ENCODE peak calls at places on chromosomes 1 and 21, in four cellular contexts. One of them, this sample, is unnamed.

GRCh38 chr1:233587958-233588799 is 25.7 kb upstream of the KCNK1 start:
- DNase-seq in glomerular endothelial cell: no peak
- DNase-seq in breast epithelium: no peak
- DNase-seq in H54: no peak
- DNase-seq in this sample: no peak

GRCh38 chr1:13764533-13764932 is 64.5 kb downstream of the PRDM2 start:
- DNase-seq in H54: no peak
- DNase-seq in breast epithelium: no peak
- DNase-seq in glomerular endothelial cell: no peak
- DNase-seq in this sample: no peak

GRCh38 chr1:44010935-44011610 is 19.7 kb downstream of the CCDC24 start:
- DNase-seq in breast epithelium: no peak
- DNase-seq in H54: no peak
- DNase-seq in glomerular endothelial cell: no peak
- DNase-seq in this sample: no peak

GRCh38 chr21:36773111-36773510 is 74.2 kb downstream of the SIM2 start:
- DNase-seq in H54: peak; percentile 62
- DNase-seq in glomerular endothelial cell: no peak
- DNase-seq in breast epithelium: peak; percentile 87
- DNase-seq in this sample: peak; percentile 97

GRCh38 chr1:205269711-205270110 is 42.0 kb downstream of the TMCC2 start:
- DNase-seq in glomerular endothelial cell: no peak
- DNase-seq in breast epithelium: no peak
- DNase-seq in H54: no peak
- DNase-seq in this sample: no peak

GRCh38 chr1:112337028-112337531 is 58.9 kb upstream of the CTTNBP2NL start:
- DNase-seq in H54: peak; percentile 45
- DNase-seq in breast epithelium: no peak
- DNase-seq in glomerular endothelial cell: peak; percentile 3
- DNase-seq in this sample: peak; percentile 44

GRCh38 chr1:31739281-31739853 is 24.8 kb downstream of the ADGRB2 start:
- DNase-seq in H54: no peak
- DNase-seq in breast epithelium: no peak
- DNase-seq in glomerular endothelial cell: no peak
- DNase-seq in this sample: no peak

GRCh38 chr1:155226188-155226909 is 17.9 kb downstream of the MTX1 start:
- DNase-seq in H54: no peak
- DNase-seq in breast epithelium: peak; percentile 69
- DNase-seq in glomerular endothelial cell: no peak
- DNase-seq in this sample: peak; percentile 51

GRCh38 chr1:178055779-178056471 is 38.0 kb upstream of the RASAL2 start:
- DNase-seq in breast epithelium: no peak
- DNase-seq in H54: peak; percentile 28
- DNase-seq in glomerular endothelial cell: no peak
- DNase-seq in this sample: no peak

GRCh38 chr21:41615613-41616012 is 107.7 kb upstream of the TMPRSS2 start:
- DNase-seq in breast epithelium: peak; percentile 66
- DNase-seq in glomerular endothelial cell: no peak
- DNase-seq in H54: peak; percentile 70
- DNase-seq in this sample: no peak

GRCh38 chr1:30648408-30649000 is 74.9 kb downstream of the MATN1 start:
- DNase-seq in H54: no peak
- DNase-seq in breast epithelium: no peak
- DNase-seq in glomerular endothelial cell: no peak
- DNase-seq in this sample: no peak

GRCh38 chr1:12180315-12180714 is 13.5 kb downstream of the TNFRSF1B start:
- DNase-seq in glomerular endothelial cell: no peak
- DNase-seq in H54: no peak
- DNase-seq in breast epithelium: peak; percentile 43
- DNase-seq in this sample: peak; percentile 72

GRCh38 chr1:106564192-106564591 is 492.3 kb upstream of the PRMT6 start:
- DNase-seq in H54: no peak
- DNase-seq in breast epithelium: no peak
- DNase-seq in glomerular endothelial cell: no peak
- DNase-seq in this sample: no peak

GRCh38 chr1:10484519-10484918 is 9.8 kb downstream of the PEX14 start:
- DNase-seq in breast epithelium: no peak
- DNase-seq in glomerular endothelial cell: no peak
- DNase-seq in H54: no peak
- DNase-seq in this sample: no peak

GRCh38 chr1:15075812-15076211 is 77.7 kb upstream of the TMEM51 start:
- DNase-seq in breast epithelium: no peak
- DNase-seq in H54: no peak
- DNase-seq in glomerular endothelial cell: no peak
- DNase-seq in this sample: no peak

GRCh38 chr1:201610806-201611205 is 71.9 kb downstream of the NAV1 start:
- DNase-seq in glomerular endothelial cell: no peak
- DNase-seq in H54: no peak
- DNase-seq in breast epithelium: no peak
- DNase-seq in this sample: no peak

GRCh38 chr1:9068971-9069323 is 488 bp downstream of the SLC2A5 start:
- DNase-seq in breast epithelium: no peak
- DNase-seq in glomerular endothelial cell: no peak
- DNase-seq in H54: no peak
- DNase-seq in this sample: no peak

GRCh38 chr21:42038826-42039425 is 28.8 kb upstream of the ZBTB21 start:
- DNase-seq in breast epithelium: no peak
- DNase-seq in glomerular endothelial cell: no peak
- DNase-seq in H54: no peak
- DNase-seq in this sample: no peak

GRCh38 chr1:166145496-166145895 is 21.3 kb downstream of the FAM78B start:
- DNase-seq in breast epithelium: no peak
- DNase-seq in H54: no peak
- DNase-seq in glomerular endothelial cell: no peak
- DNase-seq in this sample: no peak

GRCh38 chr1:153386500-153386901 is 4.4 kb downstream of the S100A8 start:
- DNase-seq in breast epithelium: peak; percentile 28
- DNase-seq in glomerular endothelial cell: no peak
- DNase-seq in H54: no peak
- DNase-seq in this sample: no peak

GRCh38 chr1:82110366-82111254 is 309.9 kb downstream of the ADGRL2 start:
- DNase-seq in H54: no peak
- DNase-seq in breast epithelium: no peak
- DNase-seq in glomerular endothelial cell: no peak
- DNase-seq in this sample: no peak

GRCh38 chr1:214603819-214604252 is 841 bp downstream of the CENPF start:
- DNase-seq in H54: no peak
- DNase-seq in glomerular endothelial cell: no peak
- DNase-seq in breast epithelium: no peak
- DNase-seq in this sample: no peak

GRCh38 chr1:169348356-169349036 is 19.1 kb downstream of the NME7 start:
- DNase-seq in glomerular endothelial cell: no peak
- DNase-seq in breast epithelium: no peak
- DNase-seq in H54: no peak
- DNase-seq in this sample: peak; percentile 41

GRCh38 chr1:160354388-160354985 is 11.3 kb downstream of the NCSTN start:
- DNase-seq in glomerular endothelial cell: no peak
- DNase-seq in breast epithelium: no peak
- DNase-seq in H54: no peak
- DNase-seq in this sample: no peak

GRCh38 chr1:245589827-245590421 is 435.1 kb downstream of the KIF26B start:
- DNase-seq in breast epithelium: no peak
- DNase-seq in H54: no peak
- DNase-seq in glomerular endothelial cell: no peak
- DNase-seq in this sample: no peak

GRCh38 chr1:165900576-165901380 is 73.4 kb downstream of the UCK2 start:
- DNase-seq in glomerular endothelial cell: no peak
- DNase-seq in breast epithelium: no peak
- DNase-seq in H54: no peak
- DNase-seq in this sample: peak; percentile 52

This sample was measured in pancreas.